ENCODE peak calls at places on chromosomes 6 and 20, in eight cellular contexts. U is endodermal cell; R is upper lobe of left lung; K is aorta; P is left lung; M is effector memory CD4-positive, alpha-beta T cell; X is CD4-positive, alpha-beta memory T cell; H is CD8-positive, alpha-beta T cell. G is an unnamed sample.
A peak's percentile ranks its signal among the peaks of the same experiment; 100 is the strongest.

GRCh38 chr20:48656120-48656519 is 171.7 kb downstream of the PREX1 start:
- DNase-seq in X (no peak), P (no peak), M (no peak), K (no peak), U (no peak), R (no peak), H (no peak), G (no peak)

GRCh38 chr6:34657307-34657978 is 39.1 kb downstream of the ILRUN start:
- DNase-seq in M (no peak), U (no peak), P (no peak), X (peak; percentile 37), H (no peak), K (no peak), R (no peak), G (peak; percentile 27)

GRCh38 chr6:13234130-13234529 is 94.2 kb downstream of the TBC1D7 start:
- DNase-seq in X (no peak), M (no peak), H (no peak), P (no peak), R (no peak), K (no peak), U (no peak), G (no peak)

GRCh38 chr6:125728739-125729138 is 20.7 kb upstream of the HEY2 start:
- DNase-seq in M (no peak), X (no peak), U (no peak), K (no peak), P (no peak), R (no peak), H (no peak), G (no peak)

GRCh38 chr6:36487698-36488097 is 44.9 kb downstream of the KCTD20 start:
- DNase-seq in R (no peak), M (no peak), K (no peak), U (no peak), X (no peak), H (no peak), P (no peak), G (no peak)

GRCh38 chr6:36353411-36353915 is 16.8 kb upstream of the BNIP5 start:
- DNase-seq in H (no peak), P (peak; percentile 22), M (no peak), X (no peak), K (peak; percentile 5), R (no peak), U (peak; percentile 3), G (no peak)

GRCh38 chr6:51855310-51856082 is 231.9 kb downstream of the PKHD1 start:
- DNase-seq in R (no peak), M (no peak), P (no peak), K (no peak), U (peak; percentile 79), H (no peak), X (peak; percentile 17), G (no peak)

GRCh38 chr20:13029687-13030510 is 21.1 kb downstream of the SPTLC3 start:
- DNase-seq in X (no peak), P (peak; percentile 34), M (no peak), R (no peak), H (no peak), K (peak; percentile 59), U (peak; percentile 70), G (no peak)

GRCh38 chr6:142947702-142948480 is 2.9 kb upstream of the HIVEP2 start:
- DNase-seq in U (no peak), X (no peak), K (no peak), R (no peak), M (no peak), H (no peak), P (no peak), G (no peak)

GRCh38 chr6:10800810-10801209 is 37.5 kb downstream of the MAK start:
- DNase-seq in K (no peak), U (no peak), P (no peak), M (no peak), R (no peak), X (no peak), H (no peak), G (no peak)

GRCh38 chr6:120357447-120357846 is 976.8 kb downstream of the TBC1D32 start:
- DNase-seq in M (no peak), P (no peak), U (no peak), H (no peak), R (no peak), K (no peak), X (no peak), G (no peak)

GRCh38 chr6:56091159-56091869 is 156.1 kb downstream of the COL21A1 start:
- DNase-seq in K (no peak), R (no peak), P (no peak), M (no peak), X (no peak), U (no peak), H (no peak), G (no peak)
- H3K27ac ChIP-seq in K (peak overlapping the region; percentile 43), R (no peak overlapping the region), P (peak overlapping the region; percentile 58), M (no peak overlapping the region), X (no peak overlapping the region), U (no peak overlapping the region), H (no peak overlapping the region), G (no peak overlapping the region)

GRCh38 chr6:169479783-169480495 is 221.9 kb downstream of the WDR27 start:
- DNase-seq in X (no peak), K (no peak), P (no peak), M (no peak), H (no peak), R (peak; percentile 81), U (no peak), G (no peak)
- H3K9me3 ChIP-seq in X (no peaks in the 10 kb centered on the region), K (no peaks in the 10 kb centered on the region), P (peaks cover 47% of the 10 kb centered on the region), M (no peaks in the 10 kb centered on the region), H (peaks cover 4% of the 10 kb centered on the region), R (no peaks in the 10 kb centered on the region), U (peaks cover 82% of the 10 kb centered on the region), G (no peaks in the 10 kb centered on the region)

DNA sequence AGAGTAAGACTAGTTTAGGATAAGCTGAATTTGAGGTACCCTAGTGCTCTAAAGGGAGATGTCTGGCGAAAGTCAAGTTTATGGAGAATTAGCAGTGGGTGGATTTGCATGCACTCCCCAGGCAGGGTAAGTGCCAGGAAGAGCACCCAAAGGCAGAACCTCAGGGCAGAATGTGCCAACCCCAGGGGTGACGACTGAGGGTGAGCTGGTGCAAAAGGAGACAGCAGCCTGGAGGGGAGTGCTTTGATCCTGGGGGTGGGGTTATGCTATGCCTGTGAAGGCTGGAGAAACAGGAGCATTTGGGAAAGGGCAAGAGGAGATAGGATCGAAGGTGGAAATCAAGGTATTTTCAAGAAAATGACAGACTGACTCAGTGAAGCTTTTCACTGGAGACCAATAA is 208.5 kb upstream of the PDE10A start:
- DNase-seq in H (no peak), U (no peak), X (no peak), P (no peak), R (no peak), M (no peak), K (no peak), G (no peak)
- H3K4me1 ChIP-seq in H (no peaks in the 10 kb centered on the region), U (no peaks in the 10 kb centered on the region), X (no peaks in the 10 kb centered on the region), P (no peaks in the 10 kb centered on the region), R (no peaks in the 10 kb centered on the region), M (no peaks in the 10 kb centered on the region), K (no peaks in the 10 kb centered on the region), G (no peaks in the 10 kb centered on the region)

DNA sequence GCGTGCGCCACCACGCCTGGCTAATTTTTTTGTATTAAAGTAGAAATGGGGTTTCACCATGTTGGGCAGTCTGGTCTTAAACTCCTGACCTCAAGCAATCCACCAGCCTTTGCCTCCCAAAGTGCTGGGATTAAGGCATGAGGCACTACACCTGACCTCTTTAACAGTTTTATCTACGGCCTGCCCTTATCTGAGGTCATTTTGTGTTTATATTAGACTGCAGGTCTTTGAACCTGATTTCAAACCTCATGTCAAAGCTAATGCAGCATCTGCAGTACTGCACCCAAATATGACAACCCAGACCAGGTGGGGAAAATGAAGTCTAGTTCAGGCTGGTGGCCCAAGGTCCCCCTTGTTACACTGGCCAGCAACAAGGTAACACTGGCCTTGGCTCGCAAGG is 89.3 kb upstream of the ARMC2 start:
- DNase-seq in X (no peak), P (no peak), K (no peak), U (peak; percentile 26), H (no peak), M (no peak), R (no peak), G (no peak)
- H3K27ac ChIP-seq in X (no peak overlapping the region), P (no peak overlapping the region), K (no peak overlapping the region), U (no peak overlapping the region), H (no peak overlapping the region), M (no peak overlapping the region), R (no peak overlapping the region), G (no peak overlapping the region)

GRCh38 chr6:88953550-88954386 is 9.7 kb downstream of the RNGTT start:
- DNase-seq in R (no peak), H (no peak), U (no peak), M (no peak), K (no peak), P (no peak), X (no peak), G (no peak)
- H3K9me3 ChIP-seq in R (peaks cover 8% of the 10 kb centered on the region), H (peaks cover 7% of the 10 kb centered on the region), U (peaks cover 76% of the 10 kb centered on the region), M (peaks cover 7% of the 10 kb centered on the region), K (no peaks in the 10 kb centered on the region), P (peaks cover 25% of the 10 kb centered on the region), X (no peaks in the 10 kb centered on the region), G (no peaks in the 10 kb centered on the region)

GRCh38 chr6:15441982-15442381 is 196.1 kb downstream of the JARID2 start:
- DNase-seq in H (no peak), X (no peak), R (no peak), M (no peak), K (no peak), P (no peak), U (no peak), G (no peak)

GRCh38 chr6:15444081-15444731 is 198.3 kb downstream of the JARID2 start:
- DNase-seq in H (no peak), R (no peak), K (no peak), U (no peak), X (no peak), P (no peak), M (no peak), G (no peak)

GRCh38 chr6:15443119-15443518 is 197.2 kb downstream of the JARID2 start:
- DNase-seq in H (no peak), X (no peak), M (no peak), R (no peak), P (no peak), K (no peak), U (no peak), G (no peak)

GRCh38 chr6:15441215-15441868 is 195.5 kb downstream of the JARID2 start:
- DNase-seq in X (peak; percentile 46), H (no peak), P (no peak), R (no peak), M (no peak), K (no peak), U (peak; percentile 77), G (no peak)

GRCh38 chr6:15442467-15442866 is 196.6 kb downstream of the JARID2 start:
- DNase-seq in H (no peak), R (no peak), K (no peak), M (no peak), X (no peak), P (no peak), U (no peak), G (no peak)
- H3K4me1 ChIP-seq in H (peaks cover 33% of the 10 kb centered on the region), R (peaks cover 44% of the 10 kb centered on the region), K (peaks cover 3% of the 10 kb centered on the region), M (peaks cover 14% of the 10 kb centered on the region), X (peaks cover 34% of the 10 kb centered on the region), P (peaks cover 81% of the 10 kb centered on the region), U (peaks cover 37% of the 10 kb centered on the region), G (peaks cover 28% of the 10 kb centered on the region)